ENCODE peak calls at places on chromosomes 3 and 15, in ten cellular contexts. N is heart left ventricle, U is Peyer's patch, D is uterus, O is thyroid gland, L is stomach, T is K562, E is gastrocnemius medialis, W is IMR-90, Z is endothelial cell of umbilical vein. H is an unnamed sample. For H3K4me1, the result is how much of the 10 kb centered on the place peaks cover.

GRCh38 chr3:126342991-126343661 is 14.1 kb downstream of the KLF15 start:
- DNase-seq in L (peak), T (peak), Z (no peak), O (no peak), E (peak), W (peak), U (peak), D (peak), N (peak), H (no peak)

GRCh38 chr3:177731644-177732268 is 534.5 kb upstream of the TBL1XR1 start:
- DNase-seq in W (peak), T (no peak), O (no peak), D (no peak), E (no peak), Z (no peak), L (no peak), N (no peak), U (no peak), H (no peak)

GRCh38 chr3:8539419-8539818 is 37.8 kb downstream of the LMCD1 start:
- DNase-seq in E (no peak), L (no peak), D (no peak), T (no peak), W (peak), O (no peak), Z (peak), N (no peak), U (no peak), H (no peak)

GRCh38 chr15:90184119-90184785 is 16.9 kb upstream of the SEMA4B start:
- DNase-seq in D (peak), O (peak), L (peak), U (peak), T (peak), Z (no peak), E (peak), W (no peak), N (peak), H (peak)

GRCh38 chr15:38530113-38530512 is 34.5 kb downstream of the RASGRP1 start:
- DNase-seq in Z (no peak), W (no peak), T (no peak), N (no peak), O (no peak), U (no peak), L (no peak), E (no peak), D (no peak), H (no peak)

GRCh38 chr3:189683576-189684255 is 52.5 kb downstream of the TP63 start:
- DNase-seq in D (no peak), O (no peak), Z (no peak), U (no peak), L (no peak), W (no peak), N (no peak), E (no peak), T (no peak), H (no peak)

GRCh38 chr3:183253961-183254815 is 1.1 kb downstream of the B3GNT5 start:
- DNase-seq in O (peak), N (peak), E (peak), T (peak), D (peak), L (peak), W (peak), Z (peak), U (peak), H (no peak)

GRCh38 chr3:51604212-51604611 is 65.7 kb downstream of the RAD54L2 start:
- DNase-seq in N (no peak), Z (no peak), L (no peak), U (no peak), T (no peak), D (no peak), O (no peak), W (no peak), E (no peak), H (no peak)

GRCh38 chr3:39096775-39097174 is 10.7 kb downstream of the GORASP1 start:
- DNase-seq in U (no peak), W (peak), Z (no peak), L (no peak), T (no peak), D (no peak), N (no peak), E (no peak), O (no peak), H (no peak)

GRCh38 chr3:66809579-66809958 is 188.5 kb upstream of the KBTBD8 start:
- DNase-seq in W (no peak), L (no peak), E (no peak), Z (peak), D (no peak), O (no peak), U (no peak), T (peak), N (no peak), H (no peak)

GRCh38 chr3:64131755-64132154 is 93.5 kb downstream of the PRICKLE2 start:
- DNase-seq in L (no peak), T (no peak), O (no peak), N (no peak), E (no peak), D (no peak), Z (no peak), U (no peak), W (no peak), H (no peak)

GRCh38 chr3:141383555-141384129 is 15.3 kb downstream of the ZBTB38 start:
- DNase-seq in N (no peak), E (no peak), U (no peak), L (no peak), D (no peak), O (no peak), Z (no peak), T (no peak), W (peak), H (no peak)

GRCh38 chr3:183188895-183189462 is 26.4 kb upstream of the LAMP3 start:
- DNase-seq in W (no peak), U (no peak), O (peak), T (peak), D (no peak), E (no peak), L (peak), Z (peak), N (no peak), H (no peak)

GRCh38 chr15:56868251-56868650 is 50.2 kb upstream of the TCF12 start:
- DNase-seq in T (no peak), E (no peak), O (no peak), D (no peak), N (no peak), U (no peak), Z (no peak), L (no peak), W (no peak), H (no peak)

GRCh38 chr15:78004919-78005634 is 72.4 kb downstream of the TBC1D2B start:
- DNase-seq in Z (peak), W (peak), L (peak), D (peak), E (peak), U (no peak), T (no peak), N (peak), O (peak), H (peak)

GRCh38 chr3:150414273-150414672 is 6.2 kb downstream of the TSC22D2 start:
- DNase-seq in E (peak), N (no peak), O (no peak), L (no peak), W (peak), Z (peak), D (no peak), U (no peak), T (no peak), H (no peak)

GRCh38 chr3:14412831-14413380 is 10.5 kb downstream of the SLC6A6 start:
- DNase-seq in W (no peak), U (no peak), Z (no peak), L (no peak), E (no peak), D (peak), O (no peak), N (no peak), T (no peak), H (no peak)

GRCh38 chr3:114221165-114221880 is 16.1 kb downstream of the ZNF80 start:
- DNase-seq in Z (no peak), N (no peak), O (no peak), U (no peak), D (no peak), T (no peak), W (no peak), L (no peak), E (no peak), H (no peak)

GRCh38 chr3:158725348-158725966 is 6.8 kb downstream of the RARRES1 start:
- DNase-seq in D (peak), N (no peak), O (no peak), W (peak), Z (peak), L (no peak), T (no peak), E (no peak), U (no peak), H (no peak)

GRCh38 chr3:31565288-31565687 is 32.6 kb downstream of the STT3B start:
- DNase-seq in Z (peak), D (no peak), E (no peak), N (no peak), O (no peak), W (no peak), U (no peak), T (no peak), L (no peak), H (no peak)

GRCh38 chr15:25863067-25863967 is at the start of gene ATP10A:
- DNase-seq in T (no peak), U (no peak), Z (no peak), W (peak), O (no peak), D (peak), L (no peak), E (no peak), N (peak), H (no peak)

GRCh38 chr15:91465086-91465485 is 365.0 kb downstream of the SV2B start:
- DNase-seq in U (no peak), W (no peak), N (no peak), D (no peak), Z (no peak), L (no peak), O (no peak), T (no peak), E (no peak), H (no peak)

GRCh38 chr3:122636697-122637096 is 43.9 kb upstream of the PARP14 start:
- DNase-seq in W (no peak), E (no peak), N (no peak), Z (no peak), U (no peak), L (no peak), D (no peak), T (no peak), O (peak), H (no peak)

GRCh38 chr3:48599509-48600285 is 4.6 kb upstream of the COL7A1 start:
- DNase-seq in Z (no peak), O (no peak), W (no peak), N (peak), L (no peak), D (no peak), T (no peak), E (peak), U (no peak), H (no peak)

GRCh38 chr3:48599077-48599501 is 4.0 kb upstream of the COL7A1 start:
- DNase-seq in Z (no peak), N (peak), L (no peak), E (no peak), O (no peak), U (no peak), W (no peak), D (no peak), T (no peak), H (no peak)

GRCh38 chr3:48598323-48599076 is 3.4 kb upstream of the COL7A1 start:
- DNase-seq in Z (no peak), N (peak), D (peak), E (peak), U (no peak), O (no peak), T (no peak), W (peak), L (no peak), H (no peak)

GRCh38 chr3:48601622-48601994 is 6.5 kb upstream of the COL7A1 start:
- DNase-seq in W (no peak), U (no peak), E (peak), Z (no peak), L (no peak), T (no peak), D (no peak), N (peak), O (peak), H (no peak)

GRCh38 chr3:48600711-48601621 is 5.8 kb upstream of the COL7A1 start:
- DNase-seq in U (no peak), E (no peak), D (no peak), O (no peak), Z (no peak), W (no peak), N (peak), T (no peak), L (no peak), H (no peak)
- H3K4me1 ChIP-seq in U (under half), E (half or more), D (under half), O (under half), Z (under half), W (under half), N (under half), T (under half), L (under half), H (under half)

GRCh38 chr3:20039765-20040475 is at the start of gene KAT2B:
- DNase-seq in T (peak), L (peak), N (peak), W (peak), D (peak), E (peak), Z (peak), O (peak), U (peak), H (peak)
- TF ChIP-seq POLR2A in T (peak), L (peak), N (no peak), W (no peak), D (peak), E (peak), Z (no peak), O (peak), U (peak), H (peak)

DNA sequence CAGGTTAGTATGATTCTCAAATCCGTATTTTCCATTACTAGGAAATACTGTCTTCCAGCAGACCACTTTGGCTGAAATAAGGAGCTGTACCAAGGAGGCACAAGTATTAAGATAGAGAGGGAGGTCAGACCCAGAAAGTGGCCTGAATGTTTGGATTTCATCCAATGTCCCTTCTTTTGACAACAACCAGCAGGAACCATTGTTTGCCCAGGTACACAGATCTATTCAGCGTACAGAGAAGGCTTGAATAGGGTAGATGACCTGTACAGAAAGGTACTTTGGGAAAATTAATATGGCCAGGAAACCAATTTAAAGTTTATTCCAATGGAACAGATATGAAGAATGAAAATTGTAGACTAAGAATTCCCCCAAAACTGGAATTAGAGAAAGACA is 12.6 kb downstream of the MTHFS start:
- DNase-seq in U (no peak), O (no peak), Z (no peak), D (no peak), T (no peak), W (no peak), N (no peak), L (no peak), E (no peak), H (no peak)
- H3K4me1 ChIP-seq in U (under half), O (under half), Z (under half), D (under half), T (under half), W (under half), N (under half), L (under half), E (under half), H (under half)

DNA sequence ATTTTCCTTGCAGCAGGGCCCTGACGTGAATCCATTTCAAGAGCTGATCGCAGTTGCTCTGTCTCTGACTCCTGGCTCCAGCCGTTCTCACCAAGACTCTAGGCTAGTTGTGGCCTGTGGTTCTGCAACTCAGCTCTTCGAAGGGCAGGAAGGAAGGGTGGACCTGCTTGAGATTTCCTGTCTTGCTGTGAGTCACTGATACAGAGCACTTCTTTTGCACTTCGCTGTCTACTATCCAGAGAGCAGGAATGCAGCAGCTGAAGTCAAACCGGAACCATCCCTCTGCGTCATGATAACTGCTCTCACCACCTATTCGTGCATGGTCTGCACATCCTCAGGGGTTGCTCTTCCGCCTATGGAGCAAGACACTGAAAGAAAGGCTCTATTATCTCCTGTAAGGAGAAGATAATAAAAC is 59.7 kb downstream of the RAP2B start:
- DNase-seq in N (peak), L (peak), O (peak), U (peak), T (peak), D (peak), Z (peak), E (peak), W (peak), H (peak)
- TF ChIP-seq POLR2A in N (no peak), L (no peak), O (no peak), U (peak), T (peak), D (peak), Z (peak), E (peak), W (peak), H (no peak)

DNA sequence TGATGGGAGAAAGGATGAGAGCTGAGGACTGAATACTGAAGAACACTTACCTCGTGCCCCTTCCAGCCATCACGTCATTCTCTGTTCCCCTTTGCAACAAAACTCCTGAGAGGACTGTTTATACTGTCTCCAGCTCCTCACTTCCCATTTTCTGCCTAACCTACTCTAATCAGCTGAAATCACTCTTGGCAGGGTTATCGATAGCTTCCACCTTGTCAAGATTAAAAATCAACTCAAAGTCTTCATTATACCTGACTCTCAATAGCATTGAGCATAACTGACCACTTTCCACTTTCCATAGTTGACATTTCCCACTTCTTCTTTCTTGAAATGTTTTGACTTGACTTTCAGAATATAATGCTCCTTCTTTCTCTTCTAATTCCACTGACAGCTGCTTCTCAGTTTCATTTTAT is 4.3 kb downstream of the BTBD1 start:
- DNase-seq in O (no peak), W (no peak), E (no peak), N (no peak), D (no peak), L (no peak), T (no peak), Z (no peak), U (no peak), H (no peak)
- H3K4me1 ChIP-seq in O (under half), W (under half), E (half or more), N (half or more), D (under half), L (half or more), T (under half), Z (under half), U (under half), H (under half)

DNA sequence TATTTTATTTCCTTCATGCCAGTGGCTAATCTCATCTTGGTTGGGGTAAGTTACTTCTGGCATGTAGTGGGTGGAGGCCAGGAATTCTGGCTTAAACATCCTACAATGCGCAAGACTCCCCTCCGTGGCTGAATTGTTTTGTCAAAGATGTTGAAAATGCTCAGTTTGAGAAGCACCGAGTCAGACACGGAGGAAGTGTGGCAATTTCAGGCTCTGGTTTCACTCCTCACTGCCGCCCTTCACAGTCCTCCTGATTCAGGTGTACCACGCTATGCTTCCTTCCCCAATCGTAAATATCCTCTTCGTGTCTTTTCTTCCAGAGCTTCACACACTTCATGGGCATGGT is 150.7 kb downstream of the OPA1 start:
- DNase-seq in W (no peak), E (no peak), D (no peak), Z (no peak), O (no peak), N (no peak), L (no peak), T (no peak), U (no peak), H (no peak)
- TF ChIP-seq POLR2A in W (no peak), E (no peak), D (no peak), Z (no peak), O (no peak), N (no peak), L (no peak), T (no peak), U (no peak), H (no peak)

GRCh38 chr3:168091299-168091852 is 4.3 kb downstream of the GOLIM4 start:
- DNase-seq in W (no peak), T (no peak), O (no peak), N (no peak), U (no peak), D (no peak), L (no peak), Z (no peak), E (no peak), H (no peak)
- H3K4me1 ChIP-seq in W (under half), T (under half), O (under half), N (half or more), U (under half), D (under half), L (half or more), Z (under half), E (half or more), H (under half)

GRCh38 chr3:187139126-187139894 is at the start of gene RPL39L:
- DNase-seq in N (peak), D (peak), T (peak), E (peak), U (peak), Z (peak), O (peak), L (peak), W (peak), H (peak)
- TF ChIP-seq POLR2A in N (no peak), D (no peak), T (peak), E (no peak), U (no peak), Z (peak), O (peak), L (no peak), W (peak), H (peak)

DNA sequence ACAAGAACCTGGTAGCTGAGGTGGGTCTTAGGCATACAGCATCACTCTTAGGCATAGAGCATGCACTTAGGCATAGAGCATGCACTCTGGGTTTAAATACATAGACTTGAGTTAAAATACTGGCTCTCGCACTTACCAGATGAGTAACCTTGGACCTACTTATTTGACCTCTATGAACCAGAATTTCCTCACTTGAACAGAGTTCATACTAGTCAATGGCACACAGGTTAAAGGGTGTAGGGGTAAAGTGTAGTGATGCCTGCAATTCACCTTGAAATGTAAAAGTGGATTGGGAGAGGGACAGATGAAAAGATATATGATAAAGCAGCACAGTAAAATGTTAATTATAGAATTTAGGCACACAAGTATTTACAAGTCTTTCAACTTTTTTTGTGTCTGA is 1.6 kb downstream of the RUVBL1 start:
- DNase-seq in Z (no peak), N (no peak), T (no peak), L (no peak), O (no peak), U (no peak), E (no peak), W (no peak), D (no peak), H (no peak)
- H3K4me1 ChIP-seq in Z (under half), N (under half), T (under half), L (under half), O (under half), U (under half), E (under half), W (under half), D (under half), H (under half)

H was measured in tibial nerve.